ENCODE peak calls at places on chromosome 6, in eight cellular contexts. S is heart right ventricle, Y is tibial artery, J is epithelial cell of esophagus, Q is lower lobe of right lung, K is cardiac fibroblast, L is Panc1, V is cardiac muscle cell. F is an unnamed sample.

GRCh38 chr6:163386329-163386910 is 28.1 kb upstream of the QKI start:
- DNase-seq in S (no peak), L (no peak), Y (no peak), Q (no peak), J (no peak), K (no peak), V (no peak), F (no peak)

GRCh38 chr6:68443704-68444103 is 191.4 kb upstream of the ADGRB3 start:
- DNase-seq in Q (no peak), V (no peak), K (no peak), S (no peak), Y (no peak), J (no peak), L (no peak), F (no peak)

GRCh38 chr6:43673444-43674063 is 14.0 kb downstream of the MRPS18A start:
- DNase-seq in J (no peak), K (no peak), Y (no peak), V (no peak), Q (no peak), L (no peak), S (no peak), F (no peak)

GRCh38 chr6:105452376-105452775 is 49.5 kb upstream of the PREP start:
- DNase-seq in Y (no peak), S (no peak), Q (no peak), K (no peak), L (no peak), J (no peak), V (no peak), F (no peak)

GRCh38 chr6:83546636-83547035 is 34.3 kb downstream of the PRSS35 start:
- DNase-seq in Q (no peak), K (no peak), Y (no peak), S (no peak), L (no peak), J (peak), V (no peak), F (no peak)

GRCh38 chr6:149545258-149545753 is 537 bp downstream of the PPIL4 start:
- DNase-seq in L (no peak), Q (peak), V (peak), S (peak), Y (peak), K (peak), J (peak), F (peak)

GRCh38 chr6:34362909-34363713 is 29.4 kb downstream of the NUDT3 start:
- DNase-seq in V (peak), J (no peak), K (no peak), L (no peak), S (no peak), Y (no peak), Q (no peak), F (no peak)

GRCh38 chr6:136113736-136114173 is 136.4 kb downstream of the MTFR2 start:
- DNase-seq in J (peak), Y (no peak), Q (peak), L (no peak), V (peak), K (peak), S (peak), F (peak)

GRCh38 chr6:31888281-31889258 is 8.9 kb downstream of the EHMT2 start:
- DNase-seq in V (peak), J (no peak), S (no peak), Q (no peak), L (no peak), Y (no peak), K (peak), F (no peak)

GRCh38 chr6:37381579-37381978 is 27.8 kb downstream of the RNF8 start:
- DNase-seq in Q (no peak), S (no peak), J (peak), Y (no peak), L (peak), V (peak), K (peak), F (peak)

GRCh38 chr6:42236680-42237473 is 19.2 kb upstream of the MRPS10 start:
- DNase-seq in S (no peak), J (no peak), L (no peak), K (no peak), Q (no peak), Y (no peak), V (no peak), F (no peak)

GRCh38 chr6:21873562-21873961 is 280.0 kb downstream of the SOX4 start:
- DNase-seq in K (peak), L (no peak), Q (no peak), S (peak), V (no peak), J (peak), Y (no peak), F (peak)

GRCh38 chr6:150579611-150580010 is 20.1 kb upstream of the PLEKHG1 start:
- DNase-seq in S (no peak), Q (no peak), J (no peak), L (no peak), Y (peak), K (no peak), V (no peak), F (no peak)

GRCh38 chr6:89458720-89459119 is 25.8 kb downstream of the ANKRD6 start:
- DNase-seq in L (no peak), V (no peak), K (no peak), J (peak), Q (no peak), Y (no peak), S (no peak), F (no peak)

GRCh38 chr6:133609404-133610270 is 279.3 kb upstream of the TCF21 start:
- DNase-seq in Q (no peak), V (no peak), Y (no peak), L (peak), K (peak), S (no peak), J (peak), F (peak)

GRCh38 chr6:88360203-88360797 is 194.2 kb upstream of the CNR1 start:
- DNase-seq in V (no peak), K (peak), S (no peak), Y (no peak), Q (no peak), L (no peak), J (peak), F (no peak)

GRCh38 chr6:109511832-109512231 is 28.8 kb upstream of the ZBTB24 start:
- DNase-seq in V (no peak), K (peak), Y (no peak), Q (no peak), L (no peak), J (no peak), S (no peak), F (no peak)

GRCh38 chr6:132259070-132259469 is 142.2 kb downstream of the MOXD1 start:
- DNase-seq in L (peak), K (peak), S (no peak), V (no peak), J (peak), Q (no peak), Y (no peak), F (no peak)

GRCh38 chr6:55874309-55874708 is 1.1 kb downstream of the BMP5 start:
- DNase-seq in Y (no peak), V (peak), J (no peak), Q (no peak), L (no peak), K (no peak), S (no peak), F (no peak)
- H3K4me3 ChIP-seq in Y (no peak), V (peak), J (no peak), Q (peak), L (peak), K (no peak), S (peak), F (no peak)

GRCh38 chr6:126174697-126175096 is 165.2 kb upstream of the CENPW start:
- DNase-seq in Y (no peak), L (no peak), Q (no peak), V (no peak), J (no peak), K (no peak), S (no peak), F (no peak)

GRCh38 chr6:126167726-126168125 is 172.2 kb upstream of the CENPW start:
- DNase-seq in L (no peak), J (no peak), S (no peak), Y (no peak), V (no peak), Q (no peak), K (no peak), F (no peak)

GRCh38 chr6:126172151-126172550 is 167.8 kb upstream of the CENPW start:
- DNase-seq in S (no peak), K (no peak), V (no peak), J (no peak), Q (no peak), Y (no peak), L (no peak), F (no peak)

GRCh38 chr6:126170433-126170832 is 169.5 kb upstream of the CENPW start:
- DNase-seq in S (no peak), Q (no peak), Y (no peak), K (no peak), V (no peak), L (no peak), J (no peak), F (no peak)

GRCh38 chr6:126170875-126171489 is 168.9 kb upstream of the CENPW start:
- DNase-seq in Q (no peak), L (no peak), V (peak), Y (no peak), S (no peak), J (peak), K (peak), F (no peak)
- TF ChIP-seq CTCF in Q (peak), L (peak), V (peak), Y (no peak), S (peak), J (peak), K (peak), F (peak)

GRCh38 chr6:25302156-25302555 is 23.0 kb downstream of the CARMIL1 start:
- DNase-seq in Y (no peak), S (no peak), J (no peak), V (no peak), L (no peak), K (no peak), Q (no peak), F (no peak)

GRCh38 chr6:25303234-25303633 is 24.1 kb downstream of the CARMIL1 start:
- DNase-seq in Y (no peak), V (no peak), K (no peak), J (no peak), S (no peak), L (no peak), Q (no peak), F (no peak)

GRCh38 chr6:25298508-25298834 is 19.3 kb downstream of the CARMIL1 start:
- DNase-seq in S (no peak), Y (no peak), L (no peak), J (no peak), V (no peak), Q (no peak), K (no peak), F (no peak)

GRCh38 chr6:25302677-25303128 is 23.5 kb downstream of the CARMIL1 start:
- DNase-seq in V (peak), S (no peak), L (no peak), K (peak), J (peak), Y (no peak), Q (no peak), F (peak)

GRCh38 chr6:25301358-25301757 is 22.2 kb downstream of the CARMIL1 start:
- DNase-seq in K (no peak), Y (no peak), V (no peak), L (no peak), J (no peak), Q (no peak), S (no peak), F (no peak)
- H3K4me3 ChIP-seq in K (no peak), Y (no peak), V (no peak), L (no peak), J (no peak), Q (no peak), S (no peak), F (no peak)

GRCh38 chr6:69581576-69581975 is 215.2 kb downstream of the LMBRD1 start:
- DNase-seq in Y (no peak), V (no peak), L (no peak), Q (no peak), S (no peak), K (no peak), J (no peak), F (no peak)

GRCh38 chr6:69584913-69585729 is 211.7 kb downstream of the LMBRD1 start:
- DNase-seq in Q (no peak), S (no peak), K (peak), J (no peak), L (no peak), Y (no peak), V (peak), F (no peak)

GRCh38 chr6:69578366-69578890 is 218.4 kb downstream of the LMBRD1 start:
- DNase-seq in V (no peak), S (no peak), Y (no peak), K (no peak), J (no peak), Q (no peak), L (no peak), F (no peak)

GRCh38 chr6:69584536-69584912 is 212.3 kb downstream of the LMBRD1 start:
- DNase-seq in Q (no peak), J (no peak), V (no peak), S (no peak), L (no peak), Y (no peak), K (peak), F (no peak)

GRCh38 chr6:69580696-69581095 is 216.1 kb downstream of the LMBRD1 start:
- DNase-seq in Q (no peak), V (no peak), J (no peak), K (no peak), Y (no peak), S (no peak), L (no peak), F (no peak)
- TF ChIP-seq CTCF in Q (no peak), V (no peak), J (no peak), K (no peak), Y (no peak), S (no peak), L (no peak), F (no peak)

GRCh38 chr6:158654498-158654897 is 4.6 kb downstream of the SYTL3 start:
- DNase-seq in Y (peak), V (peak), L (no peak), Q (peak), J (peak), S (peak), K (peak), F (no peak)
- H3K4me3 ChIP-seq in Y (no peak), V (no peak), L (no peak), Q (no peak), J (no peak), S (no peak), K (no peak), F (no peak)

GRCh38 chr6:74574794-74575193 is 631.1 kb downstream of the COL12A1 start:
- DNase-seq in Q (no peak), L (no peak), J (peak), S (no peak), K (peak), V (peak), Y (no peak), F (no peak)
- TF ChIP-seq CTCF in Q (peak), L (peak), J (peak), S (peak), K (peak), V (peak), Y (no peak), F (peak)

GRCh38 chr6:74745670-74746069 is 460.2 kb downstream of the COL12A1 start:
- DNase-seq in L (no peak), J (no peak), Y (no peak), Q (no peak), S (no peak), K (no peak), V (no peak), F (no peak)
- H3K4me3 ChIP-seq in L (no peak), J (no peak), Y (no peak), Q (no peak), S (no peak), K (no peak), V (no peak), F (no peak)

GRCh38 chr6:26022166-26022510 is 59.5 kb downstream of the TRIM38 start:
- DNase-seq in V (peak), S (peak), Y (peak), J (peak), L (no peak), K (peak), Q (no peak), F (no peak)

GRCh38 chr6:26019261-26019845 is 56.8 kb downstream of the TRIM38 start:
- DNase-seq in S (no peak), Y (no peak), V (no peak), L (no peak), K (no peak), J (peak), Q (no peak), F (no peak)

GRCh38 chr6:26020983-26021349 is 58.4 kb downstream of the TRIM38 start:
- DNase-seq in V (peak), K (peak), Y (peak), Q (peak), S (peak), L (no peak), J (peak), F (no peak)

GRCh38 chr6:26021350-26022165 is 59.0 kb downstream of the TRIM38 start:
- DNase-seq in V (peak), K (peak), S (peak), J (peak), Q (peak), L (peak), Y (peak), F (no peak)

GRCh38 chr6:26020291-26020982 is 57.8 kb downstream of the TRIM38 start:
- DNase-seq in V (peak), Q (peak), Y (peak), S (peak), J (peak), L (no peak), K (peak), F (peak)
- TF ChIP-seq CTCF in V (no peak), Q (no peak), Y (no peak), S (no peak), J (no peak), L (no peak), K (no peak), F (no peak)